ENCODE peak calls at places on chromosomes 12 and 14, in eight cellular contexts. Z is right atrium auricular region; K is endodermal cell; D is GM23248; A is Peyer's patch; R is mesendoderm; S is heart left ventricle; O is CD4-positive, alpha-beta memory T cell. X is an unnamed sample. For H3K4me1, the result is how much of the 10 kb centered on the place peaks cover.

GRCh38 chr14:51938137-51938536 is 51.2 kb upstream of the RTRAF start:
- DNase-seq in Z (no peak), K (no peak), D (peak), A (no peak), R (no peak), S (no peak), O (no peak), X (no peak)

GRCh38 chr12:123388218-123388947 is 4.5 kb downstream of the KMT5A start:
- DNase-seq in Z (peak), K (peak), D (peak), A (peak), R (peak), S (peak), O (peak), X (peak)

GRCh38 chr14:104431929-104432541 is 147.5 kb upstream of the C14orf180 start:
- DNase-seq in Z (peak), K (peak), D (no peak), A (no peak), R (no peak), S (no peak), O (no peak), X (no peak)

GRCh38 chr14:102140027-102140749 is 491 bp downstream of the WDR20 start:
- DNase-seq in Z (no peak), K (peak), D (peak), A (peak), R (peak), S (peak), O (peak), X (peak)

GRCh38 chr12:10722905-10723866 is at the start of gene YBX3:
- DNase-seq in Z (peak), K (peak), D (peak), A (peak), R (peak), S (peak), O (peak), X (no peak)

GRCh38 chr14:34181308-34181707 is 230.4 kb upstream of the EGLN3 start:
- DNase-seq in Z (no peak), K (no peak), D (no peak), A (no peak), R (peak), S (no peak), O (no peak), X (no peak)

GRCh38 chr12:57161491-57161890 is 14.1 kb upstream of the LRP1-AS start:
- DNase-seq in Z (no peak), K (no peak), D (peak), A (no peak), R (no peak), S (no peak), O (no peak), X (no peak)

GRCh38 chr12:11812558-11813421 is 163.3 kb downstream of the ETV6 start:
- DNase-seq in Z (no peak), K (peak), D (peak), A (peak), R (peak), S (peak), O (no peak), X (no peak)

GRCh38 chr12:93302331-93303229 is 75.1 kb upstream of the NUDT4 start:
- DNase-seq in Z (no peak), K (no peak), D (peak), A (no peak), R (no peak), S (peak), O (no peak), X (no peak)

GRCh38 chr12:116832353-116832752 is 48.9 kb downstream of the HRK start:
- DNase-seq in Z (no peak), K (no peak), D (no peak), A (no peak), R (no peak), S (no peak), O (no peak), X (no peak)

GRCh38 chr14:102723650-102724049 is 53.6 kb upstream of the TRAF3 start:
- DNase-seq in Z (no peak), K (no peak), D (no peak), A (no peak), R (no peak), S (no peak), O (no peak), X (no peak)

GRCh38 chr12:111443586-111443985 is 37.9 kb downstream of the SH2B3 start:
- DNase-seq in Z (peak), K (peak), D (peak), A (peak), R (no peak), S (no peak), O (no peak), X (no peak)

GRCh38 chr14:103885509-103885932 is 38.1 kb upstream of the PPP1R13B start:
- DNase-seq in Z (no peak), K (no peak), D (no peak), A (no peak), R (no peak), S (no peak), O (no peak), X (no peak)

GRCh38 chr14:64671591-64671990 is 32.6 kb upstream of the PLEKHG3 start:
- DNase-seq in Z (no peak), K (no peak), D (peak), A (no peak), R (peak), S (no peak), O (peak), X (no peak)

GRCh38 chr12:12999276-12999958 is 648 bp downstream of the HEBP1 start:
- DNase-seq in Z (no peak), K (no peak), D (peak), A (no peak), R (no peak), S (no peak), O (no peak), X (no peak)

GRCh38 chr12:61282790-61283575 is 977.2 kb upstream of the USP15 start:
- DNase-seq in Z (no peak), K (no peak), D (no peak), A (no peak), R (no peak), S (no peak), O (no peak), X (no peak)

GRCh38 chr14:90658541-90658967 is 157.7 kb downstream of the TTC7B start:
- DNase-seq in Z (no peak), K (no peak), D (peak), A (no peak), R (peak), S (no peak), O (no peak), X (no peak)

GRCh38 chr12:64583395-64584172 is 26.7 kb upstream of the RASSF3 start:
- DNase-seq in Z (no peak), K (no peak), D (peak), A (no peak), R (no peak), S (no peak), O (peak), X (no peak)

GRCh38 chr12:71046215-71046614 is 111.6 kb downstream of the TSPAN8 start:
- DNase-seq in Z (no peak), K (no peak), D (peak), A (no peak), R (no peak), S (no peak), O (no peak), X (no peak)

GRCh38 chr12:15220961-15221885 is at the start of gene RERG:
- DNase-seq in Z (peak), K (peak), D (peak), A (peak), R (peak), S (peak), O (peak), X (peak)

GRCh38 chr12:107560906-107561285 is 124.7 kb upstream of the PWP1 start:
- DNase-seq in Z (no peak), K (no peak), D (no peak), A (no peak), R (no peak), S (no peak), O (no peak), X (no peak)

GRCh38 chr12:56034586-56035332 is 7.0 kb upstream of the RPS26 start:
- DNase-seq in Z (no peak), K (no peak), D (no peak), A (no peak), R (no peak), S (no peak), O (no peak), X (no peak)

GRCh38 chr14:88552859-88553258 is 1.9 kb downstream of the PTPN21 start:
- DNase-seq in Z (no peak), K (no peak), D (no peak), A (no peak), R (no peak), S (no peak), O (no peak), X (no peak)

GRCh38 chr12:88638956-88639355 is 58.7 kb upstream of the KITLG start:
- DNase-seq in Z (no peak), K (no peak), D (peak), A (no peak), R (no peak), S (no peak), O (no peak), X (no peak)

GRCh38 chr14:101199028-101199770 is 295.7 kb upstream of the RTL1 start:
- DNase-seq in Z (peak), K (peak), D (no peak), A (no peak), R (no peak), S (no peak), O (no peak), X (no peak)

GRCh38 chr12:49878021-49878420 is 25.7 kb downstream of the FAIM2 start:
- DNase-seq in Z (no peak), K (no peak), D (no peak), A (no peak), R (no peak), S (no peak), O (no peak), X (no peak)

GRCh38 chr12:9634177-9634803 is 26.6 kb upstream of the KLRB1 start:
- DNase-seq in Z (no peak), K (peak), D (peak), A (peak), R (peak), S (peak), O (peak), X (peak)

GRCh38 chr12:13724136-13724535 is 257.3 kb downstream of the GRIN2B start:
- DNase-seq in Z (no peak), K (no peak), D (no peak), A (no peak), R (no peak), S (no peak), O (no peak), X (no peak)

GRCh38 chr14:68693926-68694325 is 98.9 kb downstream of the ZFP36L1 start:
- DNase-seq in Z (no peak), K (no peak), D (peak), A (no peak), R (no peak), S (no peak), O (no peak), X (no peak)

GRCh38 chr12:76455582-76456345 is 103.8 kb downstream of the OSBPL8 start:
- DNase-seq in Z (no peak), K (no peak), D (peak), A (no peak), R (peak), S (no peak), O (peak), X (no peak)

GRCh38 chr14:74656964-74657363 is 44.9 kb upstream of the LTBP2 start:
- DNase-seq in Z (no peak), K (no peak), D (no peak), A (no peak), R (no peak), S (no peak), O (no peak), X (no peak)

GRCh38 chr12:104669851-104670337 is 213.1 kb downstream of the CHST11 start:
- DNase-seq in Z (no peak), K (peak), D (no peak), A (peak), R (no peak), S (no peak), O (peak), X (peak)

GRCh38 chr12:4037747-4038312 is 164.6 kb upstream of the PARP11 start:
- DNase-seq in Z (no peak), K (peak), D (peak), A (no peak), R (no peak), S (peak), O (peak), X (no peak)

GRCh38 chr14:79721399-79722084 is 489.8 kb downstream of the DIO2 start:
- DNase-seq in Z (no peak), K (no peak), D (no peak), A (no peak), R (no peak), S (no peak), O (no peak), X (no peak)

GRCh38 chr14:63854330-63854729 is 1.5 kb downstream of the SYNE2 start:
- DNase-seq in Z (no peak), K (peak), D (no peak), A (no peak), R (no peak), S (no peak), O (no peak), X (no peak)

DNA sequence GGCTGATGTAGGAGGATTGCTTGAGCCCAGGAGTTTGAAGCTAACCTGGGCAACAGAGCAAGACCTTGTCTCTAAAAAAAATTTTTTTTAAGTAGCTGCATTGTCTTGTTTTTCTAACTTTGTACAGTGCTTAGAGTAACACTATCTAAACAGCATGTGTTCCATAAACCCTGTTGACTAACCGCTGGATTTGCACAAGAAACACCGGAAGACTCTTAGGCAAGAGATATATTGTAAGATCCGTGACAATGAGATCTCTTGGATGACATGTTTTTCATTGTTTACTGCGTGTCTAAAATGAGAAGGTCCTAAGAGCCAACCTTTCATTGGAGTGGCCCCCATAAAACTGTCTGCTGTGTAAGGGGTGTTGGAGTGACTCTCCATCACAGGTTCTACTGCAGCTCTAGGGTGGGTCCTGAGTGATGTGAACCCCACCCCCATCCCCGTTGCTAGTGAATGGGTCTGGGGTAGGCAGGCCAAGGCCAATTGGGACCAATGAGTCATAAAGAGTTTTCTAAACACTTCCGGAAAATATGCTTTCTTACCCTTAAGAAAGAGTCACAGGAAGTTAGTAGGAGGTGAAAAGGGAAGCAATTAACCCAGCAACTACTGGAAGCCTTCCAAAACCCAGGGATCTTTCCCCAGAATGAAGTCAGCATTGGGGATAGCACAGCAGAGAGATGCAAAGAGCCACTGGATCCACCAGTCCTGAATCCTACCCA is 24.3 kb upstream of the PCNX1 start:
- DNase-seq in Z (no peak), K (no peak), D (peak), A (no peak), R (no peak), S (no peak), O (no peak), X (no peak)
- H3K27ac ChIP-seq in Z (no peak), K (no peak), D (no peak), A (peak), R (no peak), S (peak), O (no peak), X (no peak)

DNA sequence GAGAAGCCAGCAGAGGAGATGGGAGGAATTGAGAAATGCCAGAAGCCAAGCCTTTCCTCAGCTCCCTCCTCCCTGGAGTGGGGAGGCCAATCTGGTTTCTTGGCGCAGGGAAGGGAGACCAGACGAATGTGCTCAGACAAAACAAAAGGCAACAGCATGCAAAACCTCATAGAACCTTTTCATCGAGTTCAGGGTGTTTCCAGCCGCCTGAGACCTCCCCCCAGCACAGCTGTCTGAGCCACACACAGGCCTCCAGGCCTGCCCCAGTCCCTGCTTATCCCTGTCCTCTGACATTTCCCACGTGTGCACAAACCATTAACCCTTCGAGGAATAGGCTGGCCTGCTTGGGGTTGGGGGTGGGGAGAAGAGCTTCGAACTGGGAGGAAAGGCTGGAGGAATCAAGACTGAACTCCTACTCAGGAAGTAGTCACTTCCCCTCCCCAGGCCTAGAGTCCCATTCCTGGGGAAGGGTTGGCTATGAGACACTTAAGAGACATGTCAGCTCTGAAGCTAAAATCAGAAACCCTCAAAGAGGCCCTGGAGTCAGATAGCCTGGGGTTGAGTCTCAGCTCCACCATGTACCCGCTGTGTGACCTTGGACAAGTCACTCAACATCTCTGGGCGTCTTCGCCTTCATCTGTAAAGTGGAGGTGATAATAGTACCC is 10.7 kb downstream of the TBX3 start:
- DNase-seq in Z (no peak), K (peak), D (peak), A (no peak), R (peak), S (no peak), O (no peak), X (no peak)
- H3K4me3 ChIP-seq in Z (no peak), K (no peak), D (peak), A (no peak), R (no peak), S (peak), O (no peak), X (no peak)

DNA sequence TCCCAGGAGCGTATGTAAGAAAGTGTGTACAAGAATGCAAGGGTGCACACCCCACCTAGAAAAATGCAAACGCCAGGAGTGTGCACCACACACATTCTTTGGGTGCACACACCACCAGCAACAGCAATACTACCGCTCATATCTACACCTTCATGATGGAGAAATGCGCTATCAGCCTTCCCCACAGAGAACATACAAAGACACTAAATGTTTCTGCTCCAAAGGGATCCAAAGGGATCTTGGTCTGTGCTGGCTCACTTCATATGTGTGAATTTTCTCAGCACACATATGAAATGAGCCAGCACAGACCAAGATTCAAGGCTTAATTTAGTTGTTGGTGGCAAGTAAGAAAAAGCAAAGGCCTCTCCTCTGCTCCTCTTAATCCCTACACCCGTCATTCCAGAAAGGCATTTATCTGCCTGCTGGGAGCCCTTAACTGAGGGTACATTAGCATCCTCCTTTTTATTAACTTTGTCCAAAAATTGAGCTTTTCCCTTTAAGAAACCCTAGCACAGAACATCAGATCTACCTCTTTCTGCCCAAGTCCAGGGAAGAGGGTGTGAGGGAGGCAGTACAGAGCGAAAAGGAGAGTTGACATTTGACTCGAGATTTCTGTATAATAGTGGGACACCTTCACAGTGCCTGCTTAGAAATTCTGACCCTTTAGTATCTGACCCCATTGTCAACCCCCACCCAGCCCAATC is 8.3 kb downstream of the BMP4 start:
- DNase-seq in Z (no peak), K (no peak), D (no peak), A (no peak), R (no peak), S (no peak), O (no peak), X (no peak)
- H3K4me1 ChIP-seq in Z (under half), K (under half), D (under half), A (under half), R (under half), S (under half), O (under half), X (under half)

GRCh38 chr12:69511870-69512269 is 41.7 kb downstream of the FRS2 start:
- DNase-seq in Z (no peak), K (no peak), D (no peak), A (no peak), R (no peak), S (no peak), O (no peak), X (no peak)

GRCh38 chr12:69509308-69509736 is 39.1 kb downstream of the FRS2 start:
- DNase-seq in Z (no peak), K (no peak), D (peak), A (no peak), R (peak), S (no peak), O (no peak), X (no peak)

GRCh38 chr12:69511016-69511415 is 40.8 kb downstream of the FRS2 start:
- DNase-seq in Z (no peak), K (no peak), D (no peak), A (no peak), R (no peak), S (no peak), O (no peak), X (no peak)

GRCh38 chr12:69511469-69511868 is 41.3 kb downstream of the FRS2 start:
- DNase-seq in Z (no peak), K (no peak), D (peak), A (no peak), R (no peak), S (no peak), O (no peak), X (no peak)

GRCh38 chr12:69510176-69510827 is 40.1 kb downstream of the FRS2 start:
- DNase-seq in Z (no peak), K (no peak), D (no peak), A (no peak), R (no peak), S (no peak), O (no peak), X (no peak)
- H3K27ac ChIP-seq in Z (no peak), K (peak), D (no peak), A (no peak), R (no peak), S (no peak), O (no peak), X (no peak)

GRCh38 chr12:7161811-7162210 is 27.7 kb upstream of the PEX5 start:
- DNase-seq in Z (no peak), K (peak), D (peak), A (no peak), R (no peak), S (no peak), O (no peak), X (no peak)

GRCh38 chr12:7158866-7159600 is 28.9 kb downstream of the CLSTN3 start:
- DNase-seq in Z (no peak), K (peak), D (no peak), A (no peak), R (no peak), S (no peak), O (no peak), X (no peak)

GRCh38 chr12:7160183-7160582 is 29.3 kb upstream of the PEX5 start:
- DNase-seq in Z (no peak), K (peak), D (no peak), A (no peak), R (no peak), S (no peak), O (no peak), X (no peak)

GRCh38 chr12:7161327-7161726 is 28.2 kb upstream of the PEX5 start:
- DNase-seq in Z (no peak), K (no peak), D (no peak), A (no peak), R (no peak), S (no peak), O (no peak), X (no peak)

GRCh38 chr12:7162691-7163114 is 26.8 kb upstream of the PEX5 start:
- DNase-seq in Z (no peak), K (peak), D (peak), A (no peak), R (peak), S (no peak), O (peak), X (no peak)
- H3K4me3 ChIP-seq in Z (no peak), K (no peak), D (no peak), A (no peak), R (no peak), S (peak), O (no peak), X (no peak)